ENCODE peak calls at places on chromosomes 2 and 18, in five cellular contexts. M, R, Q, W and L are unnamed samples.

GRCh38 chr18:25561923-25562322 is 210.0 kb upstream of the ZNF521 start:
- DNase-seq in M (peak), R (peak), Q (no peak), W (no peak), L (peak)

GRCh38 chr2:147204102-147204501 is 640.7 kb upstream of the ACVR2A start:
- DNase-seq in M (no peak), R (peak), Q (no peak), W (no peak), L (no peak)

GRCh38 chr18:26487437-26487836 is 60.9 kb downstream of the KCTD1 start:
- DNase-seq in M (no peak), R (no peak), Q (no peak), W (no peak), L (no peak)

GRCh38 chr2:52904511-52904910 is 863.1 kb upstream of the CHAC2 start:
- DNase-seq in M (no peak), R (peak), Q (no peak), W (no peak), L (no peak)

GRCh38 chr18:79955302-79956075 is 4.0 kb upstream of the SLC66A2 start:
- DNase-seq in M (no peak), R (no peak), Q (no peak), W (peak), L (no peak)

GRCh38 chr2:134778372-134778771 is 59.6 kb upstream of the TMEM163 start:
- DNase-seq in M (no peak), R (no peak), Q (no peak), W (no peak), L (no peak)

GRCh38 chr2:177261115-177261779 is 3.3 kb downstream of the NFE2L2 start:
- DNase-seq in M (no peak), R (no peak), Q (no peak), W (no peak), L (peak)

GRCh38 chr2:95041060-95041823 is 15.7 kb downstream of the MAL start:
- DNase-seq in M (no peak), R (no peak), Q (peak), W (no peak), L (peak)

GRCh38 chr2:96556441-96557330 is 20.1 kb downstream of the ARID5A start:
- DNase-seq in M (no peak), R (peak), Q (no peak), W (peak), L (no peak)

GRCh38 chr2:36356199-36356989 is 816 bp downstream of the CRIM1 start:
- DNase-seq in M (no peak), R (peak), Q (peak), W (peak), L (peak)

GRCh38 chr2:198100323-198100722 is 295.9 kb downstream of the PLCL1 start:
- DNase-seq in M (no peak), R (peak), Q (no peak), W (no peak), L (peak)

GRCh38 chr2:112055833-112056625 is 960 bp downstream of the TMEM87B start:
- DNase-seq in M (peak), R (peak), Q (no peak), W (peak), L (peak)

GRCh38 chr2:237625216-237625705 is 2.1 kb upstream of the LRRFIP1 start:
- DNase-seq in M (no peak), R (no peak), Q (no peak), W (no peak), L (no peak)

GRCh38 chr2:878245-878930 is 72.3 kb upstream of the SNTG2 start:
- DNase-seq in M (no peak), R (no peak), Q (no peak), W (no peak), L (no peak)

GRCh38 chr18:3466051-3466450 is 16.1 kb downstream of the TGIF1 start:
- DNase-seq in M (no peak), R (peak), Q (no peak), W (no peak), L (no peak)

GRCh38 chr2:146143971-146144370 is 1624.1 kb upstream of the ZEB2 start:
- DNase-seq in M (no peak), R (peak), Q (no peak), W (no peak), L (no peak)

GRCh38 chr2:46518848-46519247 is 39.5 kb downstream of the TMEM247 start:
- DNase-seq in M (no peak), R (no peak), Q (peak), W (no peak), L (no peak)

GRCh38 chr2:186534406-186534805 is 48.3 kb downstream of the ZC3H15 start:
- DNase-seq in M (no peak), R (no peak), Q (no peak), W (no peak), L (no peak)

GRCh38 chr18:28087173-28087563 is 89.8 kb downstream of the CDH2 start:
- DNase-seq in M (no peak), R (no peak), Q (peak), W (no peak), L (no peak)

GRCh38 chr2:210593166-210593565 is 36.8 kb downstream of the CPS1 start:
- DNase-seq in M (no peak), R (peak), Q (no peak), W (no peak), L (no peak)

GRCh38 chr18:35458677-35459441 is 38.9 kb downstream of the INO80C start:
- DNase-seq in M (no peak), R (peak), Q (peak), W (no peak), L (peak)

GRCh38 chr18:48948112-48949050 is 2.4 kb downstream of the SMAD7 start:
- DNase-seq in M (no peak), R (peak), Q (peak), W (peak), L (peak)

GRCh38 chr18:49321800-49322461 is 138.5 kb downstream of the DYM start:
- DNase-seq in M (no peak), R (peak), Q (no peak), W (no peak), L (no peak)

GRCh38 chr2:240956161-240956934 is 42.1 kb upstream of the SNED1 start:
- DNase-seq in M (no peak), R (no peak), Q (no peak), W (peak), L (no peak)

GRCh38 chr2:103809946-103810345 is 1044.0 kb upstream of the POU3F3 start:
- DNase-seq in M (no peak), R (no peak), Q (no peak), W (no peak), L (no peak)

GRCh38 chr2:9593936-9594335 is 36.9 kb downstream of the YWHAQ start:
- DNase-seq in M (no peak), R (no peak), Q (no peak), W (no peak), L (no peak)
- H3K4me3 ChIP-seq in M (no peak), R (no peak), Q (no peak), W (no peak), L (no peak)

DNA sequence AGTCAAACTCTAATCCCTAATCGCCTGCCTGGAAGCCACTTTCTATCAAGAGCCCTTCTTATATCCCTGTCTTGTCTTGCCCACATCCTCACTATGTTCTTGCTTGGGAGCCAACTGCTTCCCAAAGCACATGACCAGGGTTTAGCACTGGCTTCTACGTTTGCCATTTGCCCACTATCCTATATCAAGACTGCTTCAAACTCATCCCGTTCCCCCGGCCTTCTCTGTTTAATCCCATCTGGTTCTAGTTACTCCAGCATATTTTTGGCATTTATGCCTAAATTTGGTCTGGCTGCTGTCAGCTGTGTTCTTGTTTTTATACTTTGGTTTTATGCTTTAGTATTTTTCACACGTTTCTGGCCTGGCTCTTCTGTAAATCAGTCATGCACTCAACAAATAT is 40.2 kb downstream of the POLR1A start:
- DNase-seq in M (no peak), R (no peak), Q (no peak), W (no peak), L (peak)
- H3K27ac ChIP-seq in M (no peak), R (peak), Q (no peak), W (no peak), L (peak)

GRCh38 chr2:27072950-27073349 is 1.5 kb upstream of the OST4 start:
- DNase-seq in M (no peak), R (peak), Q (no peak), W (no peak), L (peak)
- H3K4me3 ChIP-seq in M (no peak), R (no peak), Q (no peak), W (no peak), L (no peak)

DNA sequence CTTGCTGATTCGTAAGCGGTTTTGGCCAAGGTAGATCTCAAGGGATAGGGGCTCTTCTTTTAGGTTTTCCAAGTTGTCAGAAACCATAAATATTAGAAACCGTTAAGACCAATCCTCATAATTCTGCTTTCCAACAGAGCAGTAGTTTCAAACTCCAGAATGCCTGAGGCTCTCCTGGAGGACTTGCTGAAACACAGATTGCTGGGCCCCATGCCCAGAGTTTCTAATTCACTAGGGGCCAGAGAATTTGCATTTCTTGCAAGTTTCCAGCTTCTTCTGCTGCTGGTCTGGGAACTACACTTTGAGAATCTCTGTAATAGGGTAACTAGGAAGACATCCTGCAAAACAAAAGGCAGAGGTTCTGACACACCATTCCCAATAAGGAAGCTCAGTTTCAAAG is 1855.7 kb upstream of the CELF4 start:
- DNase-seq in M (no peak), R (no peak), Q (no peak), W (no peak), L (no peak)
- H3K27ac ChIP-seq in M (no peak), R (no peak), Q (no peak), W (no peak), L (no peak)

GRCh38 chr2:212535963-212536362 is 2.6 kb downstream of the ERBB4 start:
- DNase-seq in M (no peak), R (no peak), Q (no peak), W (no peak), L (no peak)

GRCh38 chr2:212538156-212539144 is at the start of gene ERBB4:
- DNase-seq in M (no peak), R (no peak), Q (peak), W (no peak), L (peak)

GRCh38 chr2:212539145-212539880 is 711 bp upstream of the ERBB4 start:
- DNase-seq in M (no peak), R (no peak), Q (peak), W (no peak), L (peak)

GRCh38 chr2:212536385-212537310 is 2.0 kb downstream of the ERBB4 start:
- DNase-seq in M (no peak), R (no peak), Q (peak), W (peak), L (no peak)

GRCh38 chr2:212537311-212538155 is 1.1 kb downstream of the ERBB4 start:
- DNase-seq in M (no peak), R (no peak), Q (peak), W (peak), L (peak)
- H3K4me3 ChIP-seq in M (no peak), R (no peak), Q (peak), W (no peak), L (peak)

DNA sequence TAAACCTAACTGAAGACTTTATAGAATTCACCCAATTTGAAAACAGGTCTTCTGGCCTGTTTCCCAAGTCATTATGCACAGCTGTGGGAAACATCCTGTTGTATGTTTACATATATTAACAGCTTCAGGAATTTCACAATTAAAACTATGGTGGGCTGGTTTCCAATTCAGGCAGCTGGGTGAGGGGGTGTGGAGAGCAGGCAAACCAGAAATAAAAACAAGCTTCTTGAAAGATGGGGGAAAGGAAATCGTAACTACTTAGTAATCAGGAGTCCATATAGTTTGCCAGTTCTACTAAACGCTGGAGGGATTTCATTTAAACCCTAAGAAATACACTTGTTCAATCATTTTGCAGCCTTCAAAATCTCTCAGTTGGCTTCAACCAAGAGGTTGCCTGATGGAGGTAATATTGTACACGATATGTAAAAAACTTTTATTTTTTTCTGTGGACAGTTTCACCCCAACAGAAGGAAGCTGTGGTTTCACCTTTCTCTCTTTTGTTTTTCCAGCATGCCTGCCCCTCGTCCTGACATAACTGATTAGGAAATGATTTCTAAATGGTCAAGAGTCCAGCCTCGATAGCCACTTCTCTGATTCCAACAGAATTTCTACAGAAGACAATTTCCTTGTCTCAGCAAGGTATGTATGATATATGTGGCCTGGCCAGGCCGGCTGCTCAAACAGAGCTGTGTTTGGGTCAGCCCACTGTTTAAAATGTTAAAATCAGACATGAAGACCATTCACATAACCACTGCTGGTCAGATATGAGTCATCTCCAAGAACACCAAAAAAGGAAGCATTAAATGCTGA is 22.6 kb downstream of the ATP8B1 start:
- DNase-seq in M (no peak), R (peak), Q (no peak), W (no peak), L (peak)
- H3K27ac ChIP-seq in M (no peak), R (peak), Q (peak), W (no peak), L (no peak)

GRCh38 chr18:8721094-8721669 is 15.8 kb downstream of the MTCL1 start:
- DNase-seq in M (no peak), R (no peak), Q (no peak), W (no peak), L (no peak)

GRCh38 chr18:8721716-8722115 is 16.4 kb downstream of the MTCL1 start:
- DNase-seq in M (no peak), R (peak), Q (no peak), W (no peak), L (peak)

GRCh38 chr18:8719192-8719591 is 13.8 kb downstream of the MTCL1 start:
- DNase-seq in M (no peak), R (no peak), Q (no peak), W (no peak), L (no peak)

GRCh38 chr18:8718401-8718913 is 13.1 kb downstream of the MTCL1 start:
- DNase-seq in M (no peak), R (no peak), Q (no peak), W (no peak), L (no peak)

GRCh38 chr18:8720141-8720540 is 14.8 kb downstream of the MTCL1 start:
- DNase-seq in M (no peak), R (no peak), Q (no peak), W (no peak), L (no peak)
- H3K4me3 ChIP-seq in M (no peak), R (no peak), Q (no peak), W (no peak), L (no peak)

GRCh38 chr2:231235217-231235616 is 36.8 kb downstream of the ARMC9 start:
- DNase-seq in M (no peak), R (no peak), Q (no peak), W (no peak), L (no peak)
- H3K27ac ChIP-seq in M (no peak), R (no peak), Q (no peak), W (no peak), L (no peak)